ENCODE peak calls at places on chromosomes 7 and 10, in five cellular contexts. B, N, X, L and Z are unnamed samples.

GRCh38 chr7:18535811-18536413 is 40.4 kb downstream of the HDAC9 start:
- DNase-seq in B (no peak), N (peak; percentile 25), X (no peak), L (peak; percentile 29), Z (no peak)

GRCh38 chr7:6453737-6454136 is 6.0 kb upstream of the DAGLB start:
- DNase-seq in B (no peak), N (no peak), X (no peak), L (peak; percentile 96), Z (no peak)

GRCh38 chr7:152987673-152988072 is 228.1 kb downstream of the ACTR3B start:
- DNase-seq in B (no peak), N (no peak), X (no peak), L (peak; percentile 50), Z (no peak)

GRCh38 chr10:28970231-28970630 is 292.9 kb downstream of the BAMBI start:
- DNase-seq in B (no peak), N (no peak), X (no peak), L (peak; percentile 62), Z (no peak)

GRCh38 chr10:12512292-12513002 is 163.1 kb downstream of the CAMK1D start:
- DNase-seq in B (no peak), N (no peak), X (no peak), L (no peak), Z (no peak)

GRCh38 chr7:117737882-117738281 is 135.4 kb downstream of the CTTNBP2 start:
- DNase-seq in B (no peak), N (no peak), X (no peak), L (no peak), Z (no peak)

GRCh38 chr10:58733436-58733835 is 220.8 kb downstream of the BICC1 start:
- DNase-seq in B (no peak), N (peak; percentile 25), X (no peak), L (no peak), Z (no peak)

GRCh38 chr10:996031-996430 is 7.8 kb downstream of the GTPBP4 start:
- DNase-seq in B (no peak), N (no peak), X (no peak), L (no peak), Z (no peak)

GRCh38 chr10:1211844-1212570 is 155.8 kb downstream of the WDR37 start:
- DNase-seq in B (no peak), N (no peak), X (no peak), L (no peak), Z (no peak)

GRCh38 chr7:139332960-139333359 is 8.2 kb upstream of the FMC1 start:
- DNase-seq in B (no peak), N (no peak), X (no peak), L (no peak), Z (no peak)

GRCh38 chr10:92761576-92761975 is 71.8 kb downstream of the HHEX start:
- DNase-seq in B (no peak), N (no peak), X (no peak), L (peak; percentile 63), Z (no peak)

GRCh38 chr7:17021205-17021604 is 139.4 kb upstream of the AGR3 start:
- DNase-seq in B (peak; percentile 22), N (no peak), X (no peak), L (peak; percentile 21), Z (no peak)

GRCh38 chr10:34710391-34710751 is 104.7 kb downstream of the PARD3 start:
- DNase-seq in B (no peak), N (no peak), X (no peak), L (peak; percentile 55), Z (no peak)

GRCh38 chr10:131559450-131559911 is 248.0 kb upstream of the TCERG1L start:
- DNase-seq in B (no peak), N (no peak), X (no peak), L (no peak), Z (no peak)

GRCh38 chr10:97771913-97772823 is at the start of gene SFRP5:
- DNase-seq in B (no peak), N (no peak), X (no peak), L (no peak), Z (no peak)

GRCh38 chr7:80977751-80978150 is 58.9 kb upstream of the SEMA3C start:
- DNase-seq in B (no peak), N (no peak), X (no peak), L (no peak), Z (no peak)

GRCh38 chr10:99777918-99778716 is 4.3 kb upstream of the ABCC2 start:
- DNase-seq in B (no peak), N (no peak), X (no peak), L (no peak), Z (no peak)

GRCh38 chr7:64834989-64835388 is 40.8 kb downstream of the ZNF138 start:
- DNase-seq in B (no peak), N (no peak), X (no peak), L (no peak), Z (no peak)

GRCh38 chr10:132884041-132884440 is 58.3 kb downstream of the CFAP46 start:
- DNase-seq in B (no peak), N (no peak), X (no peak), L (no peak), Z (peak; percentile 13)

GRCh38 chr7:128879939-128880746 is 17.5 kb downstream of the ATP6V1F start:
- DNase-seq in B (no peak), N (peak; percentile 77), X (no peak), L (peak; percentile 74), Z (peak; percentile 79)

GRCh38 chr7:122485841-122486240 is 181.3 kb upstream of the FEZF1 start:
- DNase-seq in B (no peak), N (no peak), X (no peak), L (no peak), Z (no peak)

GRCh38 chr10:129534826-129535225 is 67.8 kb downstream of the MGMT start:
- DNase-seq in B (no peak), N (no peak), X (no peak), L (no peak), Z (no peak)

GRCh38 chr10:43151371-43151770 is 13.1 kb downstream of the CSGALNACT2 start:
- DNase-seq in B (no peak), N (no peak), X (no peak), L (no peak), Z (no peak)

GRCh38 chr7:48426966-48427555 is 255.8 kb downstream of the ABCA13 start:
- DNase-seq in B (no peak), N (no peak), X (no peak), L (peak; percentile 32), Z (no peak)

GRCh38 chr7:108094933-108095710 is 35.0 kb downstream of the LAMB4 start:
- DNase-seq in B (no peak), N (no peak), X (peak; percentile 31), L (peak; percentile 93), Z (no peak)

GRCh38 chr10:118447478-118447877 is 105.4 kb upstream of the FAM204A start:
- DNase-seq in B (no peak), N (no peak), X (no peak), L (peak; percentile 58), Z (peak; percentile 77)

GRCh38 chr10:69574571-69574978 is 1.4 kb upstream of the NEUROG3 start:
- DNase-seq in B (no peak), N (no peak), X (no peak), L (no peak), Z (no peak)

GRCh38 chr10:111075577-111076185 is 1.1 kb upstream of the ADRA2A start:
- DNase-seq in B (no peak), N (no peak), X (no peak), L (no peak), Z (no peak)

GRCh38 chr10:78757542-78757941 is 311.2 kb upstream of the ZMIZ1 start:
- DNase-seq in B (no peak), N (no peak), X (no peak), L (peak; percentile 94), Z (no peak)

GRCh38 chr10:132264966-132265877 is 42.5 kb downstream of the STK32C start:
- DNase-seq in B (no peak), N (peak; percentile 43), X (no peak), L (peak; percentile 64), Z (peak; percentile 20)

GRCh38 chr7:143437568-143437967 is 5.7 kb upstream of the TAS2R60 start:
- DNase-seq in B (no peak), N (no peak), X (no peak), L (no peak), Z (no peak)

GRCh38 chr7:27560706-27561235 is 101.9 kb downstream of the HIBADH start:
- DNase-seq in B (no peak), N (no peak), X (no peak), L (peak; percentile 86), Z (no peak)

GRCh38 chr7:78770422-78771410 is 682.8 kb downstream of the MAGI2 start:
- DNase-seq in B (no peak), N (no peak), X (no peak), L (peak; percentile 41), Z (no peak)